ENCODE peak calls at places on chromosomes 5 and 9, in four cellular contexts. A is GM23248, W is colonic mucosa, D is A549. O is an unnamed sample. For H3K4me1, the result is how much of the 10 kb centered on the place peaks cover.

GRCh38 chr9:37994639-37995347 is 74.2 kb downstream of the SHB start:
- DNase-seq in A (peak), W (peak), D (no peak), O (peak)

GRCh38 chr5:1118231-1118698 is 6.4 kb upstream of the SLC12A7 start:
- DNase-seq in A (no peak), W (no peak), D (no peak), O (peak)

GRCh38 chr9:19975499-19975898 is 186.7 kb upstream of the SLC24A2 start:
- DNase-seq in A (no peak), W (no peak), D (no peak), O (no peak)

GRCh38 chr9:126893079-126893478 is 21.5 kb upstream of the RALGPS1 start:
- DNase-seq in A (peak), W (no peak), D (no peak), O (no peak)

GRCh38 chr9:113581865-113582697 is 118.6 kb downstream of the RGS3 start:
- DNase-seq in A (peak), W (peak), D (no peak), O (no peak)

GRCh38 chr5:20369151-20369550 is 381.2 kb upstream of the CDH18 start:
- DNase-seq in A (no peak), W (no peak), D (no peak), O (no peak)

GRCh38 chr5:158881076-158881880 is 218.4 kb downstream of the EBF1 start:
- DNase-seq in A (no peak), W (no peak), D (no peak), O (no peak)

GRCh38 chr5:179867079-179867465 is 8.5 kb upstream of the MRNIP start:
- DNase-seq in A (no peak), W (no peak), D (no peak), O (no peak)

GRCh38 chr9:124774131-124774978 is 2.6 kb upstream of the OLFML2A start:
- DNase-seq in A (peak), W (peak), D (peak), O (no peak)
- H3K4me1 ChIP-seq in A (under half), W (under half), D (under half), O (under half)

DNA sequence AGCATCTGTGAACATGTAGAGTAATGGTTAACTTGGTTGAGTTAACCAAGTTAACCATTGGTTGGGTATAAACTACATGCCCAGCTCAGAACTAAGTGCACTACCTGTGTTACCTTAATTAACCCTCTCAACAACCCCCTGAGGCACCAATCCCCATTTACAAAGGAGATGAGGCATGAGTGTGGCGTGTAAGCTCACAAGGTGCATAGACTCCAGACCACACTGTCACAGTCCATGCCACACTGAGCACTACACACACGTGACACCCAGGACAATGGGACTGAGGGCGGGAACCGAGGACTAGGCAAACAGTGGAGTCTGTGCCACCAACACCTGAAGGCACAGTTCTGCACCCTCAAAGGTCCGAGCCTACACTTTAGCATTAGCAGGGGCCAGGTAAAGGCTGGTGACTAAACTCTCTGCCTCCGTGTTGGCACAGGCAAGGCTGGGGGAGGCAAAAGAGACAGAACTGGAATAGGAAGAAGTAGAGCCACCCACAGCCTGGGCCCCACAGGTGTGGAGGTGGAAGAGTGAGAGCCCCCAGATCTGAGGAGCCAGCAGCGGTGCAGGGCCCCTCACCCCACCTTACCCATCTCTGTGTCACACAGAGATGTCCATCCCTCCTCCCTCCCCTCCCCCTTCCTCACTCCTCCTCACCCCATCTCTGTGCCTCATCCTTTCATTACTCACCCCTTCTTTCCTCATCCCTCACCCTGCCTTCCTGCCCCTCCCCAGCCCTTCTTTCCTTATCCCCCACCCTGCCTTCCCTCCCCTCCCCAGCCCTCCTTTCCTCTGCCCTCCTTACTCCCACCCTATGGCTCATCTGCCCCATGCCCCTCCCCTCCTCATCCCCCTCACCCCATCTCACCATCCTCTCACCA is 2.1 kb upstream of the DNAJB5 start:
- DNase-seq in A (peak), W (no peak), D (no peak), O (no peak)
- H3K4me1 ChIP-seq in A (under half), W (under half), D (under half), O (under half)

DNA sequence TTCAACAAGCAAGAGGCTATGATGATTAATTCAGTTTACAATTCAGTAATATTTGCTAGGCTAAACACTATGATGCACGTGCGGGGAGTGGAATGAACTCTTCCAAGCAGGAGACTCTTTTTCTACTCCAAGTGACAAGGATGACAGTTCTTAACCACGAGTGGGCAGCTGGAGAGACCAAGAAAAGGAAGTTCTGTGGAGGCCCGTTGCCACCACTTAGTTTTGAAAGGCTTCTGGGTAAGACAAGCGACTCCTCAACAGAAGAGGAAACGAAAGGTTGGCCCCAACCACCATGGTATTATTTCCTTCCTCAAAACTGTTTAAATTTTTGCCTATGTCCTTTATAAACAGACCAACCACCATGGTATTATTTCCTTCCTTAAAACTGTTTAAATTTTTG is 2.8 kb downstream of the DCAF12 start:
- DNase-seq in A (no peak), W (peak), D (no peak), O (no peak)
- H3K4me1 ChIP-seq in A (under half), W (under half), D (under half), O (under half)

DNA sequence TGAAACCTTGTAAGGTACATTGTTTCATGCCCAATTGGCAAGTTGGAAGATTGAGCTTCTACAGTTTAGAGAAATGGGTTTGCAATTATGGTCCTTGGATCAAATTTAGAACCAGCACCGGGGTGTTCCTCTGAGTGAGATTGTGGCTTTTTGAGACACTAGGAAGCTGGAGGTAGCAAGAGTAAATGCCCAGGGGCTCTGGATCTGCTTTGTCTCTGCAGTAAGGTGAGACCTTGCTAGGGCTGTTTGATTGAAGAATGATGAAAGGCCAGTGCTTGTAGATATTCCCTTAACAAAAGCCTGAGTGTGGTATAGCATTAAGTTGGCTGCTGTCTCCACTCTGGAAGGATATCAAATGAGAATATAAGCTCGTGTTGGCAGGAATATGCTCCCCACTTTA is 36.0 kb downstream of the WWC1 start:
- DNase-seq in A (peak), W (no peak), D (no peak), O (no peak)
- H3K4me1 ChIP-seq in A (under half), W (under half), D (half or more), O (under half)

GRCh38 chr5:115842952-115843351 is 1.2 kb downstream of the AP3S1 start:
- DNase-seq in A (peak), W (no peak), D (no peak), O (no peak)

GRCh38 chr5:115838885-115839518 is 2.4 kb downstream of the ATG12 start:
- DNase-seq in A (peak), W (no peak), D (peak), O (no peak)

GRCh38 chr5:115841382-115842088 is at the start of the genes AP3S1 and ATG12:
- DNase-seq in A (peak), W (peak), D (peak), O (peak)

GRCh38 chr5:115842089-115842881 is 550 bp downstream of the AP3S1 start:
- DNase-seq in A (peak), W (peak), D (peak), O (peak)

DNA sequence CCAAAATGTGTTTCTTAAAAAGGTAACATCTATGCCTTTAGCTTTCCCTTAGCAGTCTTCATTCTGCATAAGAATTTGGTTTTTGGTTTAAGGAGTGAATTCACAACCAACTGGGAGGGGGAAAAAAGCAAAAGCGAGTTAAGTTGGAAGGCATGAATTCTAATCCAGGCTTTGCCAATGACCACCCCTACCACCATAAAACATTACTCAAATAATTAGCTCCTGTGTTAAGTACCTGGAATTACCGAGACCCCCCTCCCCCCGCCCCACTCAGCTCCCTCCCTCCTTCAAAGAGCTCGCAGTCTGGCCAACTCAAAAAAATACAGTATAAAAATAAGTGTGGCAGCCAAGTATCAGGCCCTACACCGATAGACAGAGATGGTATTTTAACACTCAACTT is 540 bp downstream of the ATG12 start:
- DNase-seq in A (no peak), W (no peak), D (no peak), O (no peak)
- H3K4me1 ChIP-seq in A (under half), W (under half), D (under half), O (under half)

GRCh38 chr5:173643964-173644363 is 27.5 kb upstream of the BOD1 start:
- DNase-seq in A (no peak), W (no peak), D (no peak), O (peak)
- H3K4me1 ChIP-seq in A (under half), W (under half), D (under half), O (under half)

GRCh38 chr5:126468091-126468490 is 44.9 kb downstream of the GRAMD2B start:
- DNase-seq in A (no peak), W (no peak), D (no peak), O (no peak)

GRCh38 chr5:126471875-126472537 is 48.8 kb downstream of the GRAMD2B start:
- DNase-seq in A (peak), W (no peak), D (no peak), O (peak)

GRCh38 chr5:126471247-126471646 is 48.0 kb downstream of the GRAMD2B start:
- DNase-seq in A (no peak), W (no peak), D (no peak), O (no peak)

GRCh38 chr5:126472538-126472889 is 49.3 kb downstream of the GRAMD2B start:
- DNase-seq in A (no peak), W (no peak), D (no peak), O (no peak)

DNA sequence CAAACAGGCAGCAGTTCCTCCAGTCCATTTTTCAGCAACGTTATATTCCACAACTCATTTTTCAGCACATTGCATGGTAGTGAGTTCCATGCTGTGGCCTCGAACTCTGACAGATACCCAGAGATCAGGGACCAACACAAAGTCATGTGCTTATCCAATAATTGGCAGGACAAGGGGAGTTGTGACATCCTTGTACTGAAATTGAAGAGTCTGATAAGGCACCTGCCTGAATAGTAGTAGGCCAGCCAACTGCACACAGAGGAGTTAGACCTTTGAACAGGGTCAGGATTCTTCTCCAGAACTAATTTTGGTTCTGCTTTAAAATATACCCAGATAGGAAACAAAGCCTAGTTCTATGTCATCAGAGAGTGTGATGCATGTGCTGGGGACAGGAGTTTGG is 46.7 kb downstream of the GRAMD2B start:
- DNase-seq in A (no peak), W (no peak), D (no peak), O (no peak)
- H3K4me1 ChIP-seq in A (half or more), W (under half), D (under half), O (under half)

GRCh38 chr5:151239237-151239861 is 13.6 kb upstream of the GM2A start:
- DNase-seq in A (peak), W (peak), D (peak), O (no peak)
- H3K4me1 ChIP-seq in A (under half), W (under half), D (under half), O (under half)

GRCh38 chr9:22039258-22039657 is 30.2 kb upstream of the CDKN2B start:
- DNase-seq in A (no peak), W (no peak), D (no peak), O (no peak)
- H3K4me1 ChIP-seq in A (half or more), W (under half), D (under half), O (under half)

DNA sequence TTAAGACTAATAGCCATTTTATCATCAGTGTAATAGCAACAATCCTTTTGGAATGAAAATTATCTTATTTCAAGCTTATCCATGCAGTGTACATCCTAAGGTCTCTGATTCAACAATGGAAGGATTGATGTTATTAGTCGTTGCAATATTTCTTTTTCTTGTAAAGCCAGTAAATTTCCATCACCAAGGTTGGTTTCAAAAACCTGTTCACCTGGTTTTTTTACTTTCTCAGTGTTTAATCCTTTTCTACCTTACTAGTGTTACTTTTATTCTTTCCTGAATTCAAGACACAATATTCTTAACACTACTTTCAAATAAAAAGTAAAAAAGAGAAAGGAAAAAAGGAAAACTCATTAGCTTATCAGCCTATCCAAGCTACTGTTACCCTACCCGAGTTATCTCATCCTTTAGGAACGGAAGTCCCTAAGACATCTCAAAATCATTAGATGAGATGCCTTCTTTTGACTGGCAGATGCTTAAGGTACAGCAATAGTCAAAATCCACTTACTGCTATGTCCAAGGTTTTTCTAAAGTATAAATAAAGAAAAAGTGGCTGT is 5.4 kb downstream of the ZFR start:
- DNase-seq in A (no peak), W (no peak), D (no peak), O (no peak)
- H3K4me1 ChIP-seq in A (under half), W (under half), D (under half), O (under half)